ENCODE peak calls at places on chromosomes 13 and 19, in seven cellular contexts. One of them, this sample, is unnamed.

GRCh38 chr19:10112037-10112751 is 701 bp downstream of the P2RY11 start:
- DNase-seq in stimulated activated CD4-positive, alpha-beta T cell treated with anti-CD3 and anti-CD28 coated beads, Interleukin-12 subunit alpha, Interleukin-12 subunit beta, amount 100 ng/mL, for 4 hours: peak
- DNase-seq in C1 segment of cervical spinal cord: no peak
- DNase-seq in hepatocyte: no peak
- DNase-seq in AG10803: peak
- DNase-seq in naive thymus-derived CD8-positive, alpha-beta T cell: no peak
- DNase-seq in HFFc6: no peak
- DNase-seq in this sample: peak

GRCh38 chr19:45640849-45641273 is 1.7 kb upstream of the EML2 start:
- DNase-seq in stimulated activated CD4-positive, alpha-beta T cell treated with anti-CD3 and anti-CD28 coated beads, Interleukin-12 subunit alpha, Interleukin-12 subunit beta, amount 100 ng/mL, for 4 hours: peak
- DNase-seq in C1 segment of cervical spinal cord: no peak
- DNase-seq in hepatocyte: peak
- DNase-seq in AG10803: no peak
- DNase-seq in naive thymus-derived CD8-positive, alpha-beta T cell: no peak
- DNase-seq in HFFc6: no peak
- DNase-seq in this sample: no peak

GRCh38 chr13:111518161-111518791 is 197.8 kb downstream of the TEX29 start:
- DNase-seq in stimulated activated CD4-positive, alpha-beta T cell treated with anti-CD3 and anti-CD28 coated beads, Interleukin-12 subunit alpha, Interleukin-12 subunit beta, amount 100 ng/mL, for 4 hours: no peak
- DNase-seq in C1 segment of cervical spinal cord: no peak
- DNase-seq in hepatocyte: no peak
- DNase-seq in AG10803: no peak
- DNase-seq in naive thymus-derived CD8-positive, alpha-beta T cell: no peak
- DNase-seq in HFFc6: no peak
- DNase-seq in this sample: no peak

GRCh38 chr13:83449666-83450395 is 432.4 kb downstream of the SLITRK1 start:
- DNase-seq in stimulated activated CD4-positive, alpha-beta T cell treated with anti-CD3 and anti-CD28 coated beads, Interleukin-12 subunit alpha, Interleukin-12 subunit beta, amount 100 ng/mL, for 4 hours: no peak
- DNase-seq in C1 segment of cervical spinal cord: no peak
- DNase-seq in hepatocyte: no peak
- DNase-seq in AG10803: peak
- DNase-seq in naive thymus-derived CD8-positive, alpha-beta T cell: no peak
- DNase-seq in HFFc6: peak
- DNase-seq in this sample: no peak

GRCh38 chr13:21825186-21825585 is 154.3 kb downstream of the FGF9 start:
- DNase-seq in stimulated activated CD4-positive, alpha-beta T cell treated with anti-CD3 and anti-CD28 coated beads, Interleukin-12 subunit alpha, Interleukin-12 subunit beta, amount 100 ng/mL, for 4 hours: no peak
- DNase-seq in C1 segment of cervical spinal cord: no peak
- DNase-seq in hepatocyte: peak
- DNase-seq in AG10803: no peak
- DNase-seq in naive thymus-derived CD8-positive, alpha-beta T cell: no peak
- DNase-seq in HFFc6: no peak
- DNase-seq in this sample: no peak

GRCh38 chr13:40578055-40578454 is 88.4 kb downstream of the FOXO1 start:
- DNase-seq in stimulated activated CD4-positive, alpha-beta T cell treated with anti-CD3 and anti-CD28 coated beads, Interleukin-12 subunit alpha, Interleukin-12 subunit beta, amount 100 ng/mL, for 4 hours: no peak
- DNase-seq in C1 segment of cervical spinal cord: no peak
- DNase-seq in hepatocyte: no peak
- DNase-seq in AG10803: no peak
- DNase-seq in naive thymus-derived CD8-positive, alpha-beta T cell: no peak
- DNase-seq in HFFc6: no peak
- DNase-seq in this sample: no peak

GRCh38 chr19:49767967-49768581 is 1.3 kb downstream of the AP2A1 start:
- DNase-seq in stimulated activated CD4-positive, alpha-beta T cell treated with anti-CD3 and anti-CD28 coated beads, Interleukin-12 subunit alpha, Interleukin-12 subunit beta, amount 100 ng/mL, for 4 hours: no peak
- DNase-seq in C1 segment of cervical spinal cord: no peak
- DNase-seq in hepatocyte: no peak
- DNase-seq in AG10803: no peak
- DNase-seq in naive thymus-derived CD8-positive, alpha-beta T cell: no peak
- DNase-seq in HFFc6: no peak
- DNase-seq in this sample: no peak

GRCh38 chr13:24218977-24219376 is 58.5 kb downstream of the SPATA13 start:
- DNase-seq in stimulated activated CD4-positive, alpha-beta T cell treated with anti-CD3 and anti-CD28 coated beads, Interleukin-12 subunit alpha, Interleukin-12 subunit beta, amount 100 ng/mL, for 4 hours: no peak
- DNase-seq in C1 segment of cervical spinal cord: no peak
- DNase-seq in hepatocyte: no peak
- DNase-seq in AG10803: peak
- DNase-seq in naive thymus-derived CD8-positive, alpha-beta T cell: no peak
- DNase-seq in HFFc6: no peak
- DNase-seq in this sample: no peak

GRCh38 chr13:39656325-39656677 is 839 bp downstream of the COG6 start:
- DNase-seq in stimulated activated CD4-positive, alpha-beta T cell treated with anti-CD3 and anti-CD28 coated beads, Interleukin-12 subunit alpha, Interleukin-12 subunit beta, amount 100 ng/mL, for 4 hours: no peak
- DNase-seq in C1 segment of cervical spinal cord: no peak
- DNase-seq in hepatocyte: no peak
- DNase-seq in AG10803: no peak
- DNase-seq in naive thymus-derived CD8-positive, alpha-beta T cell: no peak
- DNase-seq in HFFc6: no peak
- DNase-seq in this sample: no peak

GRCh38 chr13:85386424-85386823 is 412.8 kb downstream of the SLITRK6 start:
- DNase-seq in stimulated activated CD4-positive, alpha-beta T cell treated with anti-CD3 and anti-CD28 coated beads, Interleukin-12 subunit alpha, Interleukin-12 subunit beta, amount 100 ng/mL, for 4 hours: no peak
- DNase-seq in C1 segment of cervical spinal cord: no peak
- DNase-seq in hepatocyte: no peak
- DNase-seq in AG10803: no peak
- DNase-seq in naive thymus-derived CD8-positive, alpha-beta T cell: no peak
- DNase-seq in HFFc6: no peak
- DNase-seq in this sample: no peak